ENCODE peak calls at places on chromosome 9, in eight cellular contexts. Y is CD8-positive, alpha-beta T cell; H is AG04450; I is A673; X is gastrocnemius medialis; Q is adipocyte; L is tibial artery; P is tibial nerve. U is an unnamed sample.
A peak's percentile ranks its signal among the peaks of the same experiment; 100 is the strongest.

GRCh38 chr9:5186416-5187169 is 1.2 kb upstream of the INSL6 start:
- DNase-seq in P (peak; percentile 32), L (no peak), I (peak; percentile 62), X (peak; percentile 30), Y (peak; percentile 45), Q (peak; percentile 70), H (peak; percentile 41), U (no peak)

GRCh38 chr9:133633681-133633990 is 2.5 kb upstream of the DBH start:
- DNase-seq in L (no peak), Q (no peak), Y (no peak), P (no peak), H (no peak), X (no peak), I (no peak), U (no peak)

GRCh38 chr9:132670359-132670815 is at the start of gene GTF3C4:
- DNase-seq in I (peak; percentile 86), H (peak; percentile 42), X (peak; percentile 74), Y (peak; percentile 85), Q (peak; percentile 93), L (peak; percentile 85), P (peak; percentile 86), U (peak; percentile 86)

GRCh38 chr9:133793471-133793870 is 55.3 kb upstream of the SARDH start:
- DNase-seq in X (no peak), I (no peak), P (no peak), L (no peak), Y (no peak), Q (no peak), H (no peak), U (no peak)

GRCh38 chr9:34218452-34218851 is 39.6 kb downstream of the UBAP1 start:
- DNase-seq in Q (peak; percentile 27), L (no peak), Y (no peak), P (no peak), X (no peak), H (no peak), I (no peak), U (no peak)

GRCh38 chr9:108473209-108474112 is 382.3 kb downstream of the ACTL7B start:
- DNase-seq in P (peak; percentile 41), X (peak; percentile 81), L (peak; percentile 45), Q (peak; percentile 91), Y (no peak), H (no peak), I (no peak), U (no peak)

GRCh38 chr9:129640086-129640870 is 1.7 kb downstream of the ASB6 start:
- DNase-seq in L (no peak), Y (no peak), X (peak; percentile 14), I (peak; percentile 98), Q (peak; percentile 13), H (no peak), P (no peak), U (no peak)

GRCh38 chr9:98809311-98810105 is 2.0 kb downstream of the GALNT12 start:
- DNase-seq in Y (no peak), X (no peak), P (no peak), L (no peak), I (no peak), Q (no peak), H (no peak), U (no peak)

GRCh38 chr9:127935765-127936221 is 1.9 kb downstream of the DPM2 start:
- DNase-seq in L (no peak), Q (no peak), X (no peak), Y (no peak), H (no peak), I (no peak), P (no peak), U (peak; percentile 3)

GRCh38 chr9:125258832-125259534 is 2.6 kb upstream of the GAPVD1 start:
- DNase-seq in P (no peak), X (no peak), I (no peak), L (peak; percentile 29), Y (no peak), H (no peak), Q (no peak), U (no peak)

DNA sequence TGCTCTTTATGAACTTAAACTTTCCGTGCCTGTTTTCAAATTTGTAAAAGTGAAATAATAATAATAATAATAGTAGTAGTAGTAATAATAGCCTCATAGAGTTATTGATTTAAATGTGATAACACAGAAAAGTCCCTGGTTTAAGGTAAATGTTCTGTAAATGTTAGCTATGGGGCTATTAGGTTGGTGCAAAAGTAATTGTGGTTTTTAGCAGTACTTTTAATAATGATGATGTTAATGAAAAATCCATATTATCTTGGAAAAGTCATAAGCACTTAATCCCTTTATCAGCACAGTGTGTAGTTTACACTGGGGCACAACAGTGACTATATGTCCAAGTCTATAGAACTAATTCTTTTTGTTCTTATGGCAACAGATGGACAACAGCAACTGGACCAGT is at the start of gene OR1Q1:
- DNase-seq in Q (no peak), L (no peak), P (no peak), H (no peak), Y (no peak), I (no peak), X (no peak), U (no peak)
- H3K9me3 ChIP-seq in Q (peaks cover 5% of the 10 kb centered on the region), L (no peaks in the 10 kb centered on the region), P (peaks cover 12% of the 10 kb centered on the region), H (no peaks in the 10 kb centered on the region), Y (no peaks in the 10 kb centered on the region), I (no peaks in the 10 kb centered on the region), X (no peaks in the 10 kb centered on the region), U (no peaks in the 10 kb centered on the region)

GRCh38 chr9:1298027-1298426 is 247.9 kb downstream of the DMRT2 start:
- DNase-seq in P (no peak), H (no peak), Y (no peak), I (no peak), Q (no peak), L (no peak), X (no peak), U (no peak)
- H3K9me3 ChIP-seq in P (no peaks in the 10 kb centered on the region), H (no peaks in the 10 kb centered on the region), Y (no peaks in the 10 kb centered on the region), I (no peaks in the 10 kb centered on the region), Q (no peaks in the 10 kb centered on the region), L (no peaks in the 10 kb centered on the region), X (no peaks in the 10 kb centered on the region), U (no peaks in the 10 kb centered on the region)

DNA sequence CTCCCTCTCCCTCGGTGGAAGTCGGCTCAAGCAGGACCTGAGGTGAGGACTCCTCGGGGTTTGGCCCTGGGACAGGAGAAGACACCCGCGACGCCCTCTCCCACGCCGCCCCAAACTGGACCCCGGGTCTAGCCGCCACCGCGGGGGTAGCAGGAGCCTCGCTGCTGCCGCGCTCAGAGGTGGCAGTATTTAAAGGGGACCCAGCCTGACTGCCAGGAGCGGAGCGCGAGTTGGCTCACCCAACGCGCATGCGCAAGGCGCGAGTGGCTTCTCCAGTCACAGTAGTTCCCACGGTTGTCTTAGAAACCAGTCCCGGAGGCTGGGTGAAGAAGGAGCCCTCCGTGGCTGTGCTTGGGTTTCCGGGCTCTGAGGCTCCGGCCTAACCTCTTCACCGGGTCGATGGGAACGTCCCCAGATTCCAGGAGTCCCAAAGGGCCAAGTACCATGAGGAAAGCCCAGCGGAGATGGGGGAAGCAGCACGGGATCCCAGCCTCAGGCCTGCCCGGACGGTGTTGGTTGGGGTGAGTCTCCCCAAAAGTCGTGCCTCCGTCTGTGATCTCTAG is 477.8 kb downstream of the SPATA31A7 start:
- DNase-seq in L (no peak), H (no peak), P (no peak), I (no peak), Y (no peak), X (no peak), Q (no peak), U (no peak)
- H3K9me3 ChIP-seq in L (no peaks in the 10 kb centered on the region), H (peaks cover 78% of the 10 kb centered on the region), P (peaks cover 49% of the 10 kb centered on the region), I (peaks cover 21% of the 10 kb centered on the region), Y (no peaks in the 10 kb centered on the region), X (no peaks in the 10 kb centered on the region), Q (no peaks in the 10 kb centered on the region), U (no peaks in the 10 kb centered on the region)

DNA sequence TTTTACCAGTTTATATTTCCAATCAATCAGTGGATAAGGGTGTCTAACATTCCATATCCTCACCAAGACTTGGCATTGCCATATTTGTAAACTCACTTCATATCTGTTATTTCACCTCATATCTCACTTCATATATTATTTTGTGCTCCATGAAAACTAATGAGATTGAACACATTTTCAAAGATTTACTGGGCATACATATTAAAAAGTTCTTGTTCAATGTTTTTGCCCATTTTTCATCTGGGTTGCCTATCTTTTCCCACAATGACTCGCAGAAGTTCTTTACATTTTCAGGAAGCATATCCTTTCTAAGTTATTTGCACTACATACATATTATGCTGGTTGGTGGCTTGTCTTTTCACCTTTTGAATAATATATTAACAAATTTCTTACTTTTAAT is 15.3 kb downstream of the ZNF510 start:
- DNase-seq in H (no peak), L (no peak), P (no peak), Y (no peak), Q (no peak), X (no peak), I (no peak), U (no peak)
- H3K9me3 ChIP-seq in H (peaks cover 44% of the 10 kb centered on the region), L (peaks cover 91% of the 10 kb centered on the region), P (peaks cover 100% of the 10 kb centered on the region), Y (peaks cover 54% of the 10 kb centered on the region), Q (peaks cover 100% of the 10 kb centered on the region), X (peaks cover 88% of the 10 kb centered on the region), I (peaks cover 85% of the 10 kb centered on the region), U (peaks cover 24% of the 10 kb centered on the region)

DNA sequence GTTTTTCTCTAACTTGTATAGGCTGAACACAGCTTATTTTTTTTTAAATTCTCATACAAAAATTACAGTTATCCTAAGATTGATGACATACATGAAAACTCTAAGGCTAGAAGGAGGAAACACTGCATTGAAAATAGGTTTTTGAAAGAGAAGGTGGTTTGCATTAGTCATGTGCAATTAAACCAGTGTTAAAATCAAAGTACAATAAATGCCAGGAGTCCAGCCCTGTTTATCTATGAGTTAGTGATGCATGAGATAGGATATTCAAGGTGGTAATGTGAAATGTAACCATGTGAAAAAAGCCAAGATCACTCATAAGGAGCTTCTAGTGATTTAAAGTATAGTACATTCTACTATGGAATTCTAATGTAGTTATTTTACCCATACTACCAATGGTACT is 444.9 kb upstream of the CYLC2 start:
- DNase-seq in Q (no peak), I (no peak), Y (no peak), L (no peak), X (no peak), P (no peak), H (no peak), U (no peak)
- H3K9me3 ChIP-seq in Q (peaks cover 15% of the 10 kb centered on the region), I (peaks cover 25% of the 10 kb centered on the region), Y (no peaks in the 10 kb centered on the region), L (peaks cover 8% of the 10 kb centered on the region), X (no peaks in the 10 kb centered on the region), P (peaks cover 8% of the 10 kb centered on the region), H (peaks cover 10% of the 10 kb centered on the region), U (no peaks in the 10 kb centered on the region)

DNA sequence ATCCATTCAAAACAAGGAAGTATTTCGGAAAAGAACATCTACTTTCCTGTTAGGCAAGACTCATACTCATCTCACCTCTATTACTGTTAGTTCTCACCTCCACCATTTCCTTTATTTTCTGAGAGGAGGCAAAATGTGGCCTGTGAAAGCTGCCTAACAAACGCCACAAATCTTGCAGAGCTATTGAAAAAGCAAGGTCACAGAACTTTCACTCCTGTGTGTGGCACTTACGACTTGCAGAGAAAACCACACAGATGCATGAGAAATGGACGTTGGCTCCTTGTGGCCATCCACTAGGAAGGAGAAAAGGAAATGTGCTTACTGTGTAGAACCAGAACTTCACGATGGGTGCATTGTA is 195.8 kb upstream of the KLF9 start:
- DNase-seq in H (no peak), P (no peak), I (no peak), Q (no peak), L (no peak), Y (no peak), X (no peak), U (no peak)
- H3K9me3 ChIP-seq in H (no peaks in the 10 kb centered on the region), P (no peaks in the 10 kb centered on the region), I (no peaks in the 10 kb centered on the region), Q (no peaks in the 10 kb centered on the region), L (no peaks in the 10 kb centered on the region), Y (no peaks in the 10 kb centered on the region), X (no peaks in the 10 kb centered on the region), U (no peaks in the 10 kb centered on the region)